ENCODE peak calls at places on chromosomes 12 and 14, in six cellular contexts. D, N, E, P, J and L are unnamed samples.
A peak's percentile ranks its signal among the peaks of the same experiment; 100 is the strongest.

GRCh38 chr12:14681640-14682039 is 14.8 kb downstream of the GUCY2C start:
- DNase-seq in D (no peak), N (no peak), E (no peak), P (no peak), J (no peak), L (no peak)

GRCh38 chr12:30953257-30953656 is 26.7 kb downstream of the TSPAN11 start:
- DNase-seq in D (peak; percentile 12), N (no peak), E (no peak), P (no peak), J (no peak), L (no peak)

GRCh38 chr14:88639221-88639620 is 76.4 kb downstream of the ZC3H14 start:
- DNase-seq in D (no peak), N (no peak), E (no peak), P (no peak), J (no peak), L (no peak)

GRCh38 chr12:124312601-124313000 is 17.7 kb downstream of the RFLNA start:
- DNase-seq in D (no peak), N (no peak), E (no peak), P (no peak), J (no peak), L (no peak)

GRCh38 chr12:1914116-1914911 is 4.1 kb downstream of the CACNA2D4 start:
- DNase-seq in D (no peak), N (no peak), E (no peak), P (no peak), J (no peak), L (no peak)

GRCh38 chr12:11652351-11653040 is 3.0 kb downstream of the ETV6 start:
- DNase-seq in D (no peak), N (peak; percentile 45), E (no peak), P (peak; percentile 63), J (no peak), L (no peak)

GRCh38 chr12:32418903-32419519 is 19.7 kb downstream of the FGD4 start:
- DNase-seq in D (no peak), N (no peak), E (no peak), P (no peak), J (no peak), L (no peak)

GRCh38 chr12:80230068-80230467 is 130.7 kb downstream of the OTOGL start:
- DNase-seq in D (no peak), N (peak; percentile 8), E (no peak), P (peak; percentile 26), J (no peak), L (no peak)

GRCh38 chr12:131044760-131045381 is 91.2 kb downstream of the ADGRD1 start:
- DNase-seq in D (no peak), N (no peak), E (no peak), P (no peak), J (no peak), L (no peak)

GRCh38 chr12:82554529-82554928 is 132.2 kb upstream of the TMTC2 start:
- DNase-seq in D (no peak), N (no peak), E (no peak), P (peak; percentile 77), J (no peak), L (no peak)

GRCh38 chr14:93137864-93138263 is 22.1 kb upstream of the ITPK1 start:
- DNase-seq in D (peak; percentile 56), N (no peak), E (no peak), P (peak; percentile 62), J (no peak), L (no peak)

GRCh38 chr12:31922341-31923062 is 36.7 kb upstream of the RESF1 start:
- DNase-seq in D (no peak), N (no peak), E (no peak), P (peak; percentile 88), J (no peak), L (no peak)

GRCh38 chr12:116248433-116248832 is 29.1 kb downstream of the MED13L start:
- DNase-seq in D (no peak), N (no peak), E (no peak), P (no peak), J (no peak), L (no peak)

GRCh38 chr14:94129758-94130414 is 482 bp upstream of the IFI27L2 start:
- DNase-seq in D (peak; percentile 36), N (peak; percentile 67), E (no peak), P (peak; percentile 43), J (no peak), L (no peak)

GRCh38 chr12:44627767-44628166 is 248.3 kb downstream of the NELL2 start:
- DNase-seq in D (no peak), N (no peak), E (no peak), P (no peak), J (no peak), L (no peak)

GRCh38 chr12:3651585-3652424 is 101.1 kb downstream of the CRACR2A start:
- DNase-seq in D (no peak), N (no peak), E (no peak), P (no peak), J (no peak), L (no peak)

GRCh38 chr14:99129998-99130397 is 142.0 kb downstream of the BCL11B start:
- DNase-seq in D (no peak), N (no peak), E (no peak), P (no peak), J (no peak), L (no peak)

GRCh38 chr12:91662021-91662420 is 479.4 kb upstream of the DCN start:
- DNase-seq in D (no peak), N (no peak), E (no peak), P (no peak), J (no peak), L (no peak)

GRCh38 chr14:77265561-77266335 is 5.3 kb downstream of the NGB start:
- DNase-seq in D (no peak), N (no peak), E (no peak), P (no peak), J (no peak), L (no peak)

GRCh38 chr12:48004039-48004940 is at the start of gene COL2A1:
- DNase-seq in D (no peak), N (no peak), E (peak; percentile 29), P (peak; percentile 25), J (no peak), L (no peak)

GRCh38 chr12:71782007-71782406 is 27.3 kb downstream of the RAB21 start:
- DNase-seq in D (no peak), N (no peak), E (no peak), P (no peak), J (no peak), L (no peak)

GRCh38 chr12:132904718-132905328 is 17.4 kb upstream of the CHFR start:
- DNase-seq in D (no peak), N (peak; percentile 76), E (no peak), P (peak; percentile 51), J (peak; percentile 91), L (no peak)

GRCh38 chr12:77152623-77153193 is 87.3 kb upstream of the E2F7 start:
- DNase-seq in D (no peak), N (no peak), E (no peak), P (peak; percentile 30), J (no peak), L (no peak)

GRCh38 chr12:10362828-10363664 is 26.8 kb downstream of the KLRK1 start:
- DNase-seq in D (no peak), N (no peak), E (no peak), P (peak; percentile 84), J (no peak), L (no peak)

GRCh38 chr12:12240671-12241345 is 26.0 kb downstream of the LRP6 start:
- DNase-seq in D (peak; percentile 59), N (no peak), E (no peak), P (no peak), J (no peak), L (no peak)

GRCh38 chr12:45605624-45606023 is 123.9 kb upstream of the ARID2 start:
- DNase-seq in D (no peak), N (no peak), E (no peak), P (no peak), J (no peak), L (no peak)

GRCh38 chr12:98758331-98758730 is 113.2 kb downstream of the APAF1 start:
- DNase-seq in D (no peak), N (no peak), E (no peak), P (no peak), J (no peak), L (no peak)

GRCh38 chr14:80491131-80491530 is 279.8 kb upstream of the DIO2 start:
- DNase-seq in D (peak; percentile 57), N (peak; percentile 57), E (no peak), P (no peak), J (no peak), L (no peak)

GRCh38 chr12:53193953-53194716 is 12.9 kb downstream of the ITGB7 start:
- DNase-seq in D (no peak), N (no peak), E (no peak), P (no peak), J (no peak), L (no peak)

GRCh38 chr12:16030729-16031128 is 119.6 kb downstream of the DERA start:
- DNase-seq in D (peak; percentile 83), N (no peak), E (no peak), P (peak; percentile 86), J (no peak), L (no peak)

GRCh38 chr14:99878563-99878962 is 85.3 kb downstream of the EML1 start:
- DNase-seq in D (no peak), N (no peak), E (no peak), P (no peak), J (no peak), L (no peak)

GRCh38 chr12:49304161-49304560 is 9.2 kb downstream of the PRPH start:
- DNase-seq in D (no peak), N (no peak), E (no peak), P (no peak), J (no peak), L (no peak)

GRCh38 chr12:59578239-59578638 is 17.6 kb upstream of the SLC16A7 start:
- DNase-seq in D (no peak), N (no peak), E (no peak), P (no peak), J (no peak), L (no peak)